ENCODE peak calls at places on chromosome 4, in eight cellular contexts. F, S, I, B, C, L, A and H are unnamed samples.

GRCh38 chr4:101141230-101141629 is 206.1 kb downstream of the PPP3CA start:
- DNase-seq in F (no peak), A (no peak), B (no peak), L (no peak), C (no peak), S (no peak), I (no peak), H (no peak)

GRCh38 chr4:180449395-180449956 is 1793.7 kb upstream of the TENM3 start:
- DNase-seq in C (no peak), L (no peak), A (no peak), S (peak; percentile 19), I (peak; percentile 66), B (no peak), F (no peak), H (peak; percentile 31)

GRCh38 chr4:44928062-44928380 is 201.7 kb upstream of the GNPDA2 start:
- DNase-seq in C (no peak), A (no peak), S (no peak), F (no peak), I (no peak), L (no peak), B (no peak), H (no peak)

GRCh38 chr4:102174800-102175199 is 170.5 kb downstream of the SLC39A8 start:
- DNase-seq in F (no peak), C (no peak), I (no peak), L (no peak), B (no peak), S (no peak), A (no peak), H (no peak)

GRCh38 chr4:99088485-99089365 is at the start of gene ADH5:
- DNase-seq in C (peak; percentile 88), F (peak; percentile 91), S (peak; percentile 74), L (peak; percentile 82), B (peak; percentile 91), I (peak; percentile 76), A (peak; percentile 98), H (peak; percentile 49)

GRCh38 chr4:106986486-106986885 is 49.6 kb downstream of the DKK2 start:
- DNase-seq in I (no peak), F (no peak), C (no peak), B (no peak), S (no peak), A (no peak), L (no peak), H (no peak)

GRCh38 chr4:142406917-142407501 is 439.1 kb downstream of the INPP4B start:
- DNase-seq in I (no peak), S (no peak), F (no peak), C (no peak), B (no peak), L (no peak), A (no peak), H (no peak)

GRCh38 chr4:17153572-17153971 is 255.1 kb upstream of the LDB2 start:
- DNase-seq in A (no peak), S (no peak), L (no peak), C (no peak), F (no peak), I (no peak), B (no peak), H (no peak)

GRCh38 chr4:7202391-7202790 is 10.1 kb downstream of the SORCS2 start:
- DNase-seq in F (no peak), C (no peak), A (no peak), L (no peak), S (no peak), I (no peak), B (no peak), H (no peak)

GRCh38 chr4:27913738-27914137 is 1053.1 kb downstream of the STIM2 start:
- DNase-seq in B (no peak), L (no peak), S (no peak), C (no peak), I (no peak), F (no peak), A (no peak), H (no peak)

GRCh38 chr4:26171953-26172352 is 148.9 kb upstream of the RBPJ start:
- DNase-seq in I (no peak), F (no peak), S (no peak), C (no peak), B (no peak), A (no peak), L (no peak), H (no peak)

GRCh38 chr4:75940692-75941253 is at the start of gene NAAA:
- DNase-seq in L (peak; percentile 65), C (peak; percentile 89), I (peak; percentile 51), S (peak; percentile 66), B (peak; percentile 95), A (no peak), F (peak; percentile 88), H (peak; percentile 38)
- TF ChIP-seq POLR2A in L (peak; percentile 51), C (no peak), I (no peak), S (peak; percentile 55), B (peak; percentile 77), A (no peak), F (peak; percentile 73), H (peak; percentile 43)

GRCh38 chr4:3047464-3048286 is 26.7 kb downstream of the HTT-AS start:
- DNase-seq in S (peak; percentile 16), B (peak; percentile 75), F (peak; percentile 79), C (peak; percentile 76), A (no peak), L (no peak), I (peak; percentile 45), H (no peak)
- TF ChIP-seq POLR2A in S (no peak), B (no peak), F (no peak), C (no peak), A (no peak), L (no peak), I (no peak), H (no peak)

GRCh38 chr4:10074076-10074766 is 42.4 kb downstream of the WDR1 start:
- DNase-seq in S (no peak), B (peak; percentile 6), L (no peak), F (no peak), A (no peak), C (no peak), I (no peak), H (no peak)
- TF ChIP-seq POLR2A in S (no peak), B (no peak), L (no peak), F (no peak), A (no peak), C (no peak), I (no peak), H (no peak)

DNA sequence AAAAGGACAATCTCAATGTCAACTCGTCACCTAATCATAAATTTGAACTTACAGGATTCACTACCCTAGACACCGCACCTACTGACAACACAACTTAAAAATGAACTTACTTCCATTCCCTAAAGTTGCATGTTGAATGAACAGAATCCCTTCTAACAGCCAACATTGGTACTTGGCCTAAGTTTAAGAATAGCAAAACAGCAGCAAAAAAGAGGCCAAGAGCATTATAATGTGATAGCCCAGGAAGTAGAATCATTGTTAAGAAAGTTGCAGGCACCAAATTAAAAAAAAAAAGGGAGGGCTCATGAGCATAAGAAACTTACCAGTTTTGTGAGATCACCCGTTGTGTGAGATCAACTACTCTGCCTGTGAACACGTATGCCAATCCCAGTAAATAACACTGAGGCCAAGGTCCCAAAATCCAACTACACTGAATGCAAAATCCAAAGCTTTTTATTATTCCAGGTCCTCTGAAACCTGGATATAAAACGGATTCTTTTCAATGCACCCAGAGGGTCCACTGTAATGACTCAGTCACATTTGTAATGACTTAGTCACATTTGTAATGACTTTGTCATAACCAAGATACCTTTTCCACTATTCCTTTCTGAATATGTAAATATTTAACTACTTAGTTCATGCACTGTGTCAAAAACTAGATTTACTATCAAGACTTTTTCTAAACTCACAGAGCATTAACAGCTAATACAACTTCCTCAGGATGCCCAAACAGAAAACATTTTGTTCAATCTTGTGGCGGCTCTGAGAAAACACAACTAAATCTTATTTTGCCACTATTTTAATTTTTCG is 6.8 kb downstream of the HNRNPDL start:
- DNase-seq in L (no peak), I (no peak), C (no peak), S (no peak), A (no peak), B (no peak), F (no peak), H (no peak)
- TF ChIP-seq POLR2A in L (peak; percentile 80), I (no peak), C (no peak), S (no peak), A (no peak), B (no peak), F (no peak), H (no peak)

GRCh38 chr4:184732126-184732525 is 1.8 kb downstream of the CENPU start:
- DNase-seq in C (no peak), F (no peak), L (no peak), I (no peak), A (no peak), B (no peak), S (no peak), H (no peak)

GRCh38 chr4:184728858-184729257 is 5.0 kb downstream of the CENPU start:
- DNase-seq in S (no peak), B (no peak), I (no peak), A (no peak), F (no peak), C (no peak), L (no peak), H (no peak)

GRCh38 chr4:184731056-184731455 is 2.8 kb downstream of the CENPU start:
- DNase-seq in B (no peak), A (no peak), C (no peak), I (no peak), L (no peak), F (no peak), S (no peak), H (no peak)

GRCh38 chr4:184734758-184735157 is 862 bp upstream of the CENPU start:
- DNase-seq in S (no peak), B (no peak), I (no peak), L (no peak), A (no peak), F (no peak), C (no peak), H (no peak)

GRCh38 chr4:184733654-184734524 is at the start of gene CENPU:
- DNase-seq in L (peak; percentile 98), A (peak; percentile 97), B (peak; percentile 96), F (peak; percentile 97), S (peak; percentile 91), C (peak; percentile 96), I (peak; percentile 91), H (peak; percentile 86)
- TF ChIP-seq POLR2A in L (peak; percentile 81), A (peak; percentile 70), B (peak; percentile 63), F (peak; percentile 92), S (peak; percentile 54), C (no peak), I (no peak), H (peak; percentile 68)

DNA sequence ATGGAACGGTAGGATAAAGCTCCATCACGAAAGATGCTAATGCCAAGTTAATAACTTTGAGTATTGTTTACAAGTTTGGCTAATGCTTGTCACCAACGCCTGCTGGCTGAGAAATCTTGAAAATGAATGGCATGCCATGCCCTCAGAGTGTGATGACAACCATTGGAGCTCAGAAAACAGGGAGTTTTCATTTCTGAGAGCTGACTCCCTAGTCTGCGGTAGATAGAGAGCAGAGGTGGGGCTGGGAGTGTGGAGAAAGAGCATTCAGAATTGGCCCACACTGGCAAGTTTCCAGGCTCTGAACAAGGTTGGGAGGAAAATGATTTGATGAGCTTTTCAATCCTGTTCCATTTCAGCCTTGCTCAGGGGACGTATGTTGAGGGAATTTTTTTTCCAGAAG is 183.9 kb downstream of the CPEB2 start:
- DNase-seq in I (no peak), B (no peak), L (no peak), F (no peak), C (no peak), S (no peak), A (peak; percentile 34), H (no peak)
- TF ChIP-seq POLR2A in I (no peak), B (no peak), L (no peak), F (no peak), C (no peak), S (no peak), A (no peak), H (no peak)